ENCODE peak calls at places on chromosomes 7 and 10, in four cellular contexts. V is stimulated activated CD4-positive, alpha-beta T cell treated with anti-CD3 and anti-CD28 coated beads, Interleukin-4, amount 100 ng/mL, for 4 hours; O is ELR; X is NCI-H1930. B is an unnamed sample.

GRCh38 chr10:112872728-112873127 is 77.3 kb upstream of the TCF7L2 start:
- DNase-seq in X (no peak), O (peak), V (no peak), B (peak)

GRCh38 chr10:266974-267425 is 131.7 kb downstream of the ZMYND11 start:
- DNase-seq in V (no peak), X (no peak), O (peak), B (peak)

GRCh38 chr7:105590793-105591192 is 9.5 kb upstream of the EFCAB10 start:
- DNase-seq in O (no peak), X (no peak), V (no peak), B (no peak)

GRCh38 chr7:19106308-19107141 is 10.9 kb downstream of the TWIST1 start:
- DNase-seq in V (no peak), X (peak), O (peak), B (no peak)

GRCh38 chr10:17062493-17063487 is 66.8 kb downstream of the CUBN start:
- DNase-seq in O (peak), V (no peak), X (no peak), B (no peak)

GRCh38 chr10:99784025-99784730 is 1.7 kb downstream of the ABCC2 start:
- DNase-seq in X (no peak), V (no peak), O (peak), B (no peak)

GRCh38 chr10:61215276-61215675 is 237.9 kb downstream of the TMEM26 start:
- DNase-seq in V (no peak), O (no peak), X (no peak), B (no peak)

GRCh38 chr10:72186633-72187330 is 29.0 kb upstream of the ANAPC16 start:
- DNase-seq in X (no peak), V (no peak), O (no peak), B (no peak)

GRCh38 chr10:485776-486572 is 203.5 kb downstream of the DIP2C start:
- DNase-seq in V (no peak), X (no peak), O (no peak), B (no peak)

GRCh38 chr7:145169908-145170307 is 334.1 kb upstream of the TPK1 start:
- DNase-seq in X (no peak), O (no peak), V (no peak), B (peak)

GRCh38 chr10:89701238-89702120 is at the start of gene KIF20B:
- DNase-seq in X (peak), O (peak), V (peak), B (peak)

GRCh38 chr10:13503745-13504463 is 24.9 kb downstream of the BEND7 start:
- DNase-seq in V (no peak), O (peak), X (no peak), B (no peak)

GRCh38 chr10:122258136-122259074 is 12.7 kb upstream of the BTBD16 start:
- DNase-seq in O (peak), X (no peak), V (no peak), B (peak)

GRCh38 chr10:36676321-36677169 is 448.9 kb upstream of the ANKRD30A start:
- DNase-seq in O (no peak), V (no peak), X (peak), B (no peak)

GRCh38 chr10:107831772-107832171 is 667.3 kb upstream of the SORCS1 start:
- DNase-seq in O (no peak), X (no peak), V (no peak), B (no peak)

GRCh38 chr10:72124984-72125383 is 36.6 kb upstream of the SPOCK2 start:
- DNase-seq in V (no peak), O (no peak), X (no peak), B (no peak)

GRCh38 chr10:120369831-120370230 is 87.2 kb upstream of the PLPP4 start:
- DNase-seq in O (peak), X (no peak), V (no peak), B (no peak)

GRCh38 chr10:122014652-122015248 is 25.8 kb downstream of the TACC2 start:
- DNase-seq in X (no peak), O (no peak), V (no peak), B (no peak)

GRCh38 chr7:3321206-3321605 is 20.2 kb downstream of the SDK1 start:
- DNase-seq in V (no peak), O (no peak), X (no peak), B (no peak)

GRCh38 chr10:49138361-49138891 is 4.6 kb upstream of the FAM170B start:
- DNase-seq in V (no peak), X (no peak), O (peak), B (no peak)

GRCh38 chr10:52571516-52572182 is 200.9 kb downstream of the MBL2 start:
- DNase-seq in V (no peak), X (no peak), O (no peak), B (no peak)

GRCh38 chr10:63523015-63523414 is 1.8 kb downstream of the REEP3 start:
- DNase-seq in O (no peak), V (no peak), X (no peak), B (no peak)

GRCh38 chr7:604884-605531 is 85.4 kb upstream of the PDGFA start:
- DNase-seq in V (peak), O (no peak), X (no peak), B (no peak)